ENCODE peak calls at places on chromosomes 3 and 15, in four cellular contexts. Z, K, L and F are unnamed samples.
A peak's percentile ranks its signal among the peaks of the same experiment; 100 is the strongest.

GRCh38 chr3:65951836-65952505 is 86.7 kb downstream of the MAGI1 start:
- DNase-seq in Z (no peak), L (no peak), K (peak; percentile 55), F (no peak)

GRCh38 chr3:132509506-132509905 is 87.6 kb upstream of the ACKR4 start:
- DNase-seq in L (no peak), Z (no peak), K (no peak), F (no peak)

GRCh38 chr3:183513046-183513706 is 42.3 kb downstream of the KLHL6 start:
- DNase-seq in L (peak; percentile 34), Z (no peak), K (no peak), F (no peak)

GRCh38 chr3:31027914-31028313 is 133.5 kb upstream of the GADL1 start:
- DNase-seq in L (no peak), K (no peak), Z (no peak), F (no peak)

GRCh38 chr15:51924146-51925068 is 47.2 kb downstream of the LEO1 start:
- DNase-seq in L (no peak), K (no peak), Z (no peak), F (no peak)

GRCh38 chr15:74983725-74984231 is 11.6 kb upstream of the SCAMP5 start:
- DNase-seq in Z (no peak), K (peak; percentile 56), L (peak; percentile 70), F (peak; percentile 77)

GRCh38 chr3:33482126-33482525 is 41.9 kb upstream of the UBP1 start:
- DNase-seq in Z (no peak), K (peak; percentile 21), L (no peak), F (no peak)

GRCh38 chr15:27884726-27885125 is 214.4 kb downstream of the OCA2 start:
- DNase-seq in K (no peak), Z (no peak), L (no peak), F (no peak)

GRCh38 chr3:181103605-181104004 is 114.1 kb upstream of the DNAJC19 start:
- DNase-seq in K (peak; percentile 18), L (peak; percentile 41), Z (no peak), F (peak; percentile 52)

GRCh38 chr15:80803580-80804525 is 24.7 kb downstream of the CEMIP start:
- DNase-seq in K (no peak), Z (no peak), L (no peak), F (no peak)

GRCh38 chr15:74995182-74995778 is at the start of gene SCAMP5:
- DNase-seq in L (peak; percentile 97), Z (peak; percentile 78), K (peak; percentile 90), F (peak; percentile 91)

GRCh38 chr15:68265674-68266073 is 11.9 kb upstream of the FEM1B start:
- DNase-seq in Z (no peak), K (no peak), L (no peak), F (no peak)

GRCh38 chr15:46646476-46646875 is 1011.6 kb downstream of the SQOR start:
- DNase-seq in Z (no peak), K (no peak), L (no peak), F (no peak)

GRCh38 chr15:59741274-59741906 is 52.3 kb upstream of the BNIP2 start:
- DNase-seq in Z (no peak), L (no peak), K (peak; percentile 23), F (peak; percentile 57)

GRCh38 chr3:12490547-12490946 is 6.3 kb downstream of the TSEN2 start:
- DNase-seq in Z (no peak), L (no peak), K (peak; percentile 61), F (no peak)

GRCh38 chr3:155809181-155809580 is 3.1 kb upstream of the C3orf33 start:
- DNase-seq in L (no peak), Z (no peak), K (peak; percentile 10), F (no peak)

GRCh38 chr3:194298331-194299227 is 52.5 kb downstream of the CPN2 start:
- DNase-seq in K (no peak), Z (no peak), L (no peak), F (no peak)

GRCh38 chr3:73707772-73708171 is 83.0 kb upstream of the PDZRN3 start:
- DNase-seq in Z (peak; percentile 6), K (peak; percentile 67), L (no peak), F (peak; percentile 14)

GRCh38 chr15:83993591-83993990 is 242.0 kb upstream of the GOLGA6L4 start:
- DNase-seq in K (no peak), L (peak; percentile 43), Z (no peak), F (no peak)

GRCh38 chr3:194481103-194481502 is 5.7 kb downstream of the ATP13A3 start:
- DNase-seq in L (no peak), Z (no peak), K (peak; percentile 83), F (peak; percentile 65)

GRCh38 chr15:79916424-79916823 is 19.6 kb upstream of the MTHFS start:
- DNase-seq in L (no peak), Z (no peak), K (no peak), F (no peak)

GRCh38 chr15:25799906-25800700 is 63.0 kb downstream of the ATP10A start:
- DNase-seq in K (no peak), L (no peak), Z (no peak), F (no peak)

GRCh38 chr15:26889298-26889898 is 22.5 kb downstream of the GABRA5 start:
- DNase-seq in L (peak; percentile 77), Z (peak; percentile 34), K (peak; percentile 78), F (peak; percentile 65)

GRCh38 chr3:29280675-29281264 is at the start of gene RBMS3:
- DNase-seq in K (peak; percentile 96), L (peak; percentile 74), Z (peak; percentile 91), F (peak; percentile 93)
- TF ChIP-seq CTCF in K (peak; percentile 73), L (peak; percentile 37), Z (peak; percentile 72), F (peak; percentile 42)

GRCh38 chr3:102183186-102183585 is 251.6 kb upstream of the ZPLD1 start:
- DNase-seq in Z (no peak), L (no peak), K (no peak), F (no peak)

GRCh38 chr3:102182162-102182561 is 252.7 kb upstream of the ZPLD1 start:
- DNase-seq in K (no peak), L (no peak), Z (no peak), F (no peak)

GRCh38 chr3:102179321-102180290 is 255.2 kb upstream of the ZPLD1 start:
- DNase-seq in Z (no peak), K (no peak), L (peak; percentile 28), F (no peak)

GRCh38 chr3:102180291-102180931 is 254.4 kb upstream of the ZPLD1 start:
- DNase-seq in Z (peak; percentile 82), K (peak; percentile 78), L (no peak), F (no peak)

GRCh38 chr3:102181202-102181920 is 253.5 kb upstream of the ZPLD1 start:
- DNase-seq in L (no peak), K (peak; percentile 55), Z (peak; percentile 59), F (peak; percentile 42)
- TF ChIP-seq CTCF in L (no peak), K (no peak), Z (no peak), F (no peak)

DNA sequence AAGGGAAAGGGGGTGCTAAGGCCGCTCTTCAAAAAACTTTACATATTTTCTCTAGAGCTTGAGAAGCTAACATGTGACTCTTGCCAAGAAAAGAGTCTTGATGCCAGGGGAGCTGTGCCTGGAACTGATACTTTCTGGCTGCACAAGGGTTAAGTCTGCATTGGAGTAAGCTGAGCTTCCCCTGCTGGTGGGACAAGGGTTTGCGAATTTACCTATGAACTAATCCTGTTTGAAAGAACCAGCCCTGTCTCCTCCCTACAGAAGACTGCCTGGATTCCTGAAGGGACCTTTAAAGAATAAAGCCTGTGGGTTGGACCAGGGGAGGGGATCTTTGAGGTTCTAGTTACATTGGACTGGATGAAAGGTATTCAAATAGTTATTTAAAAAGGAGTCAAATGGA is 58.3 kb upstream of the EPHA3 start:
- DNase-seq in Z (no peak), K (no peak), L (peak; percentile 1), F (peak; percentile 23)
- TF ChIP-seq CTCF in Z (peak; percentile 44), K (no peak), L (no peak), F (no peak)

GRCh38 chr3:28334552-28334951 is 14.0 kb upstream of the ZCWPW2 start:
- DNase-seq in K (peak; percentile 26), L (no peak), Z (no peak), F (no peak)
- TF ChIP-seq CTCF in K (peak; percentile 23), L (no peak), Z (peak; percentile 41), F (no peak)

GRCh38 chr3:165892565-165892964 is 55.3 kb upstream of the BCHE start:
- DNase-seq in L (no peak), Z (no peak), K (no peak), F (no peak)

DNA sequence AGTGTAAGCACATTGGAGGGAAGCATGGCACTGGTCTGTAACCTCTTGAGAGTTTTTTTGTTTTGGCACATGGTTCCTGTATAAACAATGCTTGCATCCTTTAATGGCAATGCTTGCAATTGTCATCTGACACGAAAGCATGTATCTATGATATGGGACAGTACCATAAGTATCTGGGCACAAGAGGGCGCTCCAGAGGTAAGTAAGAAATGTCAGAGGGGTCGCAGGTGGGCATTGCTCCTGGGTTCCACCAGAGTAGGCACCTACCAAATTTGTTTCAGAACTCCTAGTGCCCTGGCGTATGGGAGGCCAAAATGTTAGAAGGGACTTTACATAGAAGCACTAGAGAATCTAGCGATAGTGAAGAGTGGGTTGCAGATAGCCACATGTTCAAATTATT is 58.7 kb upstream of the BCHE start:
- DNase-seq in K (peak; percentile 6), Z (no peak), L (peak; percentile 24), F (peak; percentile 39)
- TF ChIP-seq CTCF in K (peak; percentile 28), Z (peak; percentile 24), L (peak; percentile 39), F (no peak)

GRCh38 chr15:82103500-82103899 is 57.7 kb upstream of the MEX3B start:
- DNase-seq in K (no peak), Z (no peak), L (no peak), F (no peak)
- TF ChIP-seq CTCF in K (peak; percentile 6), Z (peak; percentile 36), L (no peak), F (peak; percentile 35)

DNA sequence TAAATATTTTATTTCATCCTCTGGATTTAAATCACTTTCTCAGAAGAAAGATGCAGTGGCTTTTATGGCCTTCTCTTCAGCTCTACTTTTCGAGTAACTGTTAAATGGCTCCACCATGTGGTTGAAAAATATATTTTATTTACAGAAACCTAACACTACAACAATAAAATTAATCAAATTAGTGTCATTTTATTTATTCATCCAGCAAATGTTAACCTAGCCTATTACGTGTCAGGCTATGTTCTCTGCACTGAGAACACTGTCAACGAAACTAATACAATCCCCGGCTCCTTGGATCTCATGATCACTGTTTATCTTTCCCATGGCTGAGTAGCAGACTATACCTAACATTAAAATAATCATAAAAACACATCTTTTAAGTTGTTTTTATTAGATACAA is 148.0 kb upstream of the OSTN start:
- DNase-seq in L (peak; percentile 21), K (peak; percentile 51), Z (no peak), F (peak; percentile 41)
- TF ChIP-seq CTCF in L (peak; percentile 32), K (peak; percentile 35), Z (peak; percentile 57), F (peak; percentile 38)